ENCODE peak calls at places on chromosomes 13 and 19, in five cellular contexts. P is H1, B is K562, C is GM12878, Z is SK-N-SH. N is an unnamed sample.

GRCh38 chr19:34962945-34963530 is 991 bp downstream of the ZNF792 start:
- DNase-seq in C (no peak), P (no peak), B (peak; percentile 35), Z (peak; percentile 49), N (no peak)

GRCh38 chr19:51901860-51902259 is 3.0 kb downstream of the ZNF649 start:
- DNase-seq in B (no peak), C (no peak), P (no peak), Z (no peak), N (no peak)

GRCh38 chr13:110232146-110232545 is 74.8 kb downstream of the COL4A1 start:
- DNase-seq in B (no peak), Z (no peak), C (no peak), P (no peak), N (no peak)

GRCh38 chr13:110229905-110230563 is 76.9 kb downstream of the COL4A1 start:
- DNase-seq in P (no peak), Z (no peak), C (no peak), B (no peak), N (no peak)

GRCh38 chr19:39834287-39834841 is 402 bp upstream of the DYRK1B start:
- DNase-seq in P (no peak), B (no peak), Z (no peak), C (no peak), N (no peak)

GRCh38 chr19:29172302-29172701 is 40.6 kb downstream of the UQCRFS1 start:
- DNase-seq in B (no peak), Z (no peak), P (no peak), C (no peak), N (peak; percentile 49)

GRCh38 chr19:23116802-23117571 is at the start of gene ZNF730:
- DNase-seq in Z (peak; percentile 85), B (peak; percentile 69), P (peak; percentile 66), C (peak; percentile 13), N (no peak)

GRCh38 chr13:37136187-37136586 is 30.7 kb upstream of the CSNK1A1L start:
- DNase-seq in Z (no peak), B (no peak), P (no peak), C (no peak), N (no peak)

GRCh38 chr13:96621634-96622033 is 372.6 kb downstream of the OXGR1 start:
- DNase-seq in B (no peak), C (no peak), Z (no peak), P (no peak), N (no peak)

DNA sequence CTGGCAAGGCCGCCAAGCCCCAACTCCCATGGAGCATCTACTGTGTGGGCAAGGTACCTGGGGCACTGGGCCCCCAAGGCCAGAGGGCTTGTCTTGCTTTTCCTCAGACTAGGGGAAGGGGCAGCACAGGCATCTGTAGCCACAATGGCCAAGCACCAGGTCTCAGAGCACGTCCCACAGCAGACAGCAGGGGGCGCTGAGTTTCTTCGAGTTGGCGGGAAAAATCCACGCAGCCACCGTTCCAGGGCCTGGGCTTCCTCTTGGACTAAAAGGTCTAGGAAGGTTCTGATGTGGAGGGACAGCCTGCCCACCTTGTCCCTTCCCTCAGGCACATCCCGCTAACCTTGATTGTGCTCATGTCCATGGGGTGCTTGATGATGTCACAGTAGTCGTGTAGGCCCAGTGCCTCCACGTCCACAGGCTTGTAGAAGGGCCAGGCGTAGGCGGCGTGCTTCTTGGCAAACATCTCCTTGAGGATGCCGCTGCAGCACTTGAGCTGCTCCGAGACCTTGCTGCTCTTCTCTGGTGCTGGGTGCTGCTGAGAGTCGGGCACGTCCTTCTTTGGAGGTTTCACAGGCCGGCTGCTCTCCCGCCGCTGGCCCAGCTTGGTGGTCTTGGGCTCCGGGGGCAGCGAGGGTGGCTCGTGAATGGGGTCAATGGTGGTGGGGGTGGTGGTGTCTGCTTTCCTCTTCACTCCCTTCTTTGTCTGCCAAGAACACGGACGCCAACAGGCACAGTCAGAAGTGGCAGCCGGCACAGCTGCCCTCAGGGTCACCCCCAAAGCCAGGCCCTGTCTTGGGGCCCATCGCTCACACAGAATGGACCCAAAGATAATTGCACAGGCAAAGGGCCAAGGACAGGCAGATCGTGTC is 32.0 kb upstream of the EPHX3 start:
- DNase-seq in Z (peak; percentile 85), P (peak; percentile 51), C (no peak), B (peak; percentile 79), N (peak; percentile 66)
- TF ChIP-seq GABPA in Z (no peak), P (no peak), C (no peak), B (no peak), N (no peak)

DNA sequence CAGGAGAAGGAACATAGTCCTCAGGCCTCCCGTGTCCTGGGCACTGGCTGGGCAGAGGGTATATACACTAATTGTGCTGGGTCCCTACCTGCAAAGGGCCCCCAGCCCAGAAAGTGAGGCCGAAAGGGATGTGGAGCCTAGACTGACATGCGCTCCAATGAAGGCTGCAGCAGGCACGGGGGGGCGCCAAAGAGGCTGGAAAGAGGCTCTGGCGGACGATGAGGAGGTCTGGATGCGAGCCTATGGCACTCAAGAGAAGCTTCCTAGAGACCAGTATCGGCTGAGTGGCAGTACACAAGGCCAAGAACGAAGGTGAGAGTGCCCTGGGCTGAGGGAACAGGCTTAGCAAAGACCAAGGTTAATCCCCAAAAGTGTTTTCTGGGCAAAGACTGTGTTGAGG is 16.6 kb downstream of the VRK3 start:
- DNase-seq in B (peak; percentile 58), C (no peak), P (no peak), Z (no peak), N (no peak)
- TF ChIP-seq GABPA in B (no peak), C (no peak), P (no peak), Z (no peak), N (no peak)

GRCh38 chr19:5803752-5804515 is 933 bp upstream of the NRTN start:
- DNase-seq in C (peak; percentile 39), P (peak; percentile 88), B (peak; percentile 97), Z (peak; percentile 99), N (peak; percentile 91)
- TF ChIP-seq GABPA in C (no peak), P (peak; percentile 54), B (no peak), Z (no peak), N (no peak)

DNA sequence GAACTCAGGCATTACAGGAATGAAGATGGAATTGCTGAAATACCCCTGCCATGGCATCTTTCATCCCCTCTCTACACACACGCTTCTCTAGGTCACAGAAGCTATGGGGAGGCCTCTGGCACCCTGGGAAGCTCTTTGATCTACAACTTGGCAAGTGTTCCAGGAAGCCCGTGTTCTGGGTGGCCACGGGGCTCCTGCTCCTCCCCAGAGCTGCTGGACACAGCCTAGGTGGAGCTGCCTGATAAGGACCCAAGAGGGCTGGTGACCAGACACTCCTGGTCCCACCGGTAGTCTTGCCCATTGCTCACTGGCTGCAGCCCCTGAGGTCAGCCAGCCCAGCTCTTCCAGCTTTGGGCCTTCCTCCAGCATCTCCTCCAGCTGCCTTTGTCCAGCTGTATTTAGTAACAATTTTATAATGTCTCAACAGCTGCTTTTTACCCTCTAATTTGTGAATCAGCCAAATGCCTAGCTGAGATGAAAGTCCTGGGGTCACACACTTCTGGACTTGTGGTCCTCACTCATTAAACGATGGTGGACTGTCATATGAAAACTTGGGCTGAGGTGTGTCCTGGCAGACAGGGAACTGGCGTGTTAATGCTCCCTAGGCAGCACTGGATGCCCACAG is 72.8 kb upstream of the SPATA13 start:
- DNase-seq in P (no peak), Z (no peak), B (peak; percentile 1), C (no peak), N (no peak)
- TF ChIP-seq GABPA in P (no peak), Z (no peak), B (no peak), C (no peak), N (no peak)

DNA sequence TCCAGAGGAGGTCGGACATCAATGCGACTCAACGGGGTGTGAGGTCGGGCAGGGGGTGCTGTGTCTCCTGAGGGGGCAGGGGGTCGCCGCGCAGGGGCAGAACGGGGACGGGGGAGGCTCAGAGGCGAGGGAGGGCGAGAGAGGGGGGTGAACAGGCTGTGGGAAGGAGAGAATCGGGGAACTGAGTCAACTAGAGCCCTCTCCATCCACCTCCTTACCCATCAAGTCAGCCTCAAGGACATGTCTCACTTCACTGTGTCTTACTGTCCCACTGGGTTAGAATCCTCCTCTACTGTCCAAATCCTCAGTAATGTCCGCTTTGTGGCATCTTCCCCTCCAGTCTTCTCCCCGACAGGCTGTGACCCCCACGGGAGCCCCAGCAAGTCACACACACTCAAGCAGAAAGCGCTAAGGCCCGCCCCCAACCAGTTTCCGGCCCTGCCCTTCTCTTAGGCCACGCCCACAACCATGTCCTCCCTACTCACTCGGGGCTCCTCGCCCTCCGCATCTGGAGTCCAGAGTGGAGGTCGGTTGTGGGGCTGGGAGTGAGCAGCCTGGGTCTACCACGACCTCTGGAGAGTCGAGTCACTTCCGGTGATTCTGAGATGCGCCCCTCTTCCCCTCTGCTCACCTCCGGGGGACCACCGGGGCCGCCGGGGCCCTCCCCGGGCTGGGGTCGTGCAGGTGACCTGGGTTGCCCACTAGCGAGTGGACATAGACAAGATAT is 9.3 kb downstream of the PLEKHA4 start:
- DNase-seq in Z (no peak), P (no peak), C (no peak), B (peak; percentile 95), N (no peak)
- TF ChIP-seq GABPA in Z (no peak), P (no peak), C (no peak), B (peak; percentile 49), N (no peak)

N was measured in HL-60.